ENCODE peak calls at places on chromosomes 11 and 22, in nine cellular contexts. One of them, this sample, is unnamed.

GRCh38 chr11:69899957-69900821 is 81.0 kb upstream of the FGF3 start:
- DNase-seq in OCI-LY7: no peak
- DNase-seq in suprapubic skin: no peak
- DNase-seq in CD4-positive, alpha-beta memory T cell: no peak
- DNase-seq in heart right ventricle: no peak
- DNase-seq in left ventricle myocardium inferior: no peak
- DNase-seq in pancreas: peak; percentile 44
- DNase-seq in PC-9: peak; percentile 98
- DNase-seq in heart left ventricle: peak; percentile 67
- DNase-seq in this sample: no peak

GRCh38 chr22:18152519-18152918 is 2.5 kb downstream of the USP18 start:
- DNase-seq in OCI-LY7: no peak
- DNase-seq in suprapubic skin: no peak
- DNase-seq in CD4-positive, alpha-beta memory T cell: no peak
- DNase-seq in heart right ventricle: no peak
- DNase-seq in left ventricle myocardium inferior: no peak
- DNase-seq in pancreas: no peak
- DNase-seq in PC-9: no peak
- DNase-seq in heart left ventricle: no peak
- DNase-seq in this sample: no peak

GRCh38 chr11:126172596-126173038 is 38.8 kb downstream of the RPUSD4 start:
- DNase-seq in OCI-LY7: no peak
- DNase-seq in suprapubic skin: no peak
- DNase-seq in CD4-positive, alpha-beta memory T cell: no peak
- DNase-seq in heart right ventricle: no peak
- DNase-seq in left ventricle myocardium inferior: no peak
- DNase-seq in pancreas: no peak
- DNase-seq in PC-9: no peak
- DNase-seq in heart left ventricle: no peak
- DNase-seq in this sample: no peak

GRCh38 chr11:65506770-65507485 is 8.1 kb downstream of the MALAT1 start:
- DNase-seq in OCI-LY7: peak; percentile 71
- DNase-seq in suprapubic skin: peak; percentile 62
- DNase-seq in CD4-positive, alpha-beta memory T cell: peak; percentile 72
- DNase-seq in heart right ventricle: no peak
- DNase-seq in left ventricle myocardium inferior: no peak
- DNase-seq in pancreas: no peak
- DNase-seq in PC-9: no peak
- DNase-seq in heart left ventricle: no peak
- DNase-seq in this sample: peak; percentile 42

GRCh38 chr22:48881326-48881980 is 946.2 kb downstream of the BRD1 start:
- DNase-seq in OCI-LY7: no peak
- DNase-seq in suprapubic skin: no peak
- DNase-seq in CD4-positive, alpha-beta memory T cell: no peak
- DNase-seq in heart right ventricle: no peak
- DNase-seq in left ventricle myocardium inferior: peak; percentile 4
- DNase-seq in pancreas: no peak
- DNase-seq in PC-9: no peak
- DNase-seq in heart left ventricle: no peak
- DNase-seq in this sample: no peak

GRCh38 chr11:44729718-44730117 is 3.0 kb downstream of the TSPAN18 start:
- DNase-seq in OCI-LY7: no peak
- DNase-seq in suprapubic skin: no peak
- DNase-seq in CD4-positive, alpha-beta memory T cell: no peak
- DNase-seq in heart right ventricle: no peak
- DNase-seq in left ventricle myocardium inferior: no peak
- DNase-seq in pancreas: no peak
- DNase-seq in PC-9: no peak
- DNase-seq in heart left ventricle: no peak
- DNase-seq in this sample: no peak

GRCh38 chr22:44620129-44620840 is 81.7 kb upstream of the PRR5 start:
- DNase-seq in OCI-LY7: peak; percentile 47
- DNase-seq in suprapubic skin: peak; percentile 81
- DNase-seq in CD4-positive, alpha-beta memory T cell: peak; percentile 91
- DNase-seq in heart right ventricle: peak; percentile 73
- DNase-seq in left ventricle myocardium inferior: peak; percentile 68
- DNase-seq in pancreas: peak; percentile 31
- DNase-seq in PC-9: no peak
- DNase-seq in heart left ventricle: peak; percentile 88
- DNase-seq in this sample: peak; percentile 92

GRCh38 chr11:108632041-108632440 is 32.8 kb upstream of the DDX10 start:
- DNase-seq in OCI-LY7: no peak
- DNase-seq in suprapubic skin: no peak
- DNase-seq in CD4-positive, alpha-beta memory T cell: no peak
- DNase-seq in heart right ventricle: no peak
- DNase-seq in left ventricle myocardium inferior: no peak
- DNase-seq in pancreas: no peak
- DNase-seq in PC-9: no peak
- DNase-seq in heart left ventricle: no peak
- DNase-seq in this sample: no peak

GRCh38 chr11:36719708-36720107 is 121.7 kb upstream of the RAG2 start:
- DNase-seq in OCI-LY7: no peak
- DNase-seq in suprapubic skin: no peak
- DNase-seq in CD4-positive, alpha-beta memory T cell: no peak
- DNase-seq in heart right ventricle: no peak
- DNase-seq in left ventricle myocardium inferior: no peak
- DNase-seq in pancreas: no peak
- DNase-seq in PC-9: no peak
- DNase-seq in heart left ventricle: no peak
- DNase-seq in this sample: no peak

GRCh38 chr11:44986315-44986714 is 35.6 kb upstream of the TP53I11 start:
- DNase-seq in OCI-LY7: no peak
- DNase-seq in suprapubic skin: no peak
- DNase-seq in CD4-positive, alpha-beta memory T cell: no peak
- DNase-seq in heart right ventricle: no peak
- DNase-seq in left ventricle myocardium inferior: no peak
- DNase-seq in pancreas: no peak
- DNase-seq in PC-9: no peak
- DNase-seq in heart left ventricle: no peak
- DNase-seq in this sample: no peak

GRCh38 chr11:8261921-8262551 is 1.6 kb downstream of the LMO1 start:
- DNase-seq in OCI-LY7: no peak
- DNase-seq in suprapubic skin: peak; percentile 56
- DNase-seq in CD4-positive, alpha-beta memory T cell: no peak
- DNase-seq in heart right ventricle: no peak
- DNase-seq in left ventricle myocardium inferior: no peak
- DNase-seq in pancreas: no peak
- DNase-seq in PC-9: no peak
- DNase-seq in heart left ventricle: no peak
- DNase-seq in this sample: no peak

GRCh38 chr22:50418624-50419023 is 56.2 kb downstream of the SBF1 start:
- DNase-seq in OCI-LY7: no peak
- DNase-seq in suprapubic skin: no peak
- DNase-seq in CD4-positive, alpha-beta memory T cell: no peak
- DNase-seq in heart right ventricle: no peak
- DNase-seq in left ventricle myocardium inferior: no peak
- DNase-seq in pancreas: no peak
- DNase-seq in PC-9: no peak
- DNase-seq in heart left ventricle: no peak
- DNase-seq in this sample: no peak

GRCh38 chr11:12585861-12586260 is 88.4 kb upstream of the TEAD1 start:
- DNase-seq in OCI-LY7: no peak
- DNase-seq in suprapubic skin: no peak
- DNase-seq in CD4-positive, alpha-beta memory T cell: no peak
- DNase-seq in heart right ventricle: no peak
- DNase-seq in left ventricle myocardium inferior: no peak
- DNase-seq in pancreas: no peak
- DNase-seq in PC-9: no peak
- DNase-seq in heart left ventricle: no peak
- DNase-seq in this sample: no peak

DNA sequence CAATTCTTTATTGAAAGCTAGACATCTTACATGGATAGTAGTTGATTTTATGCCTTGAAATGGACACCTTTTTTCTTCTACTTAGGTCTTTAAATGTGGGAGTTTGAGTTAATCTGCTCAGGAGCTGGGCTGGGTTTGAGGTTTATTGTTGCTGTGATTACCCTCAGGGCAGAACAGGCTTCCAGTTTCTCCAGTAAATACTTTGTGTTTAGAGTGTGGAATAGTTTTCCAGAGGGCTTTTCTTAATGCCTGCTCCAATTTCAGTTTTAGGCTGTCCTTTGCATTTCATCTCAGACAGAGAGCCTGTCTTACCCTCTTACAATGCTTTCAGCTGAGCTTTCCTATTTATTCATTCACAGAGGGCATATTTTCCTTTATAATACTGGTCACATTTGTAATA is 69.9 kb upstream of the ADORA2A start:
- DNase-seq in OCI-LY7: no peak
- DNase-seq in suprapubic skin: no peak
- DNase-seq in CD4-positive, alpha-beta memory T cell: no peak
- DNase-seq in heart right ventricle: no peak
- DNase-seq in left ventricle myocardium inferior: no peak
- DNase-seq in pancreas: no peak
- DNase-seq in PC-9: no peak
- DNase-seq in heart left ventricle: no peak
- DNase-seq in this sample: no peak
- H3K36me3 ChIP-seq in OCI-LY7: peaks cover 88% of the 10 kb centered on the region
- H3K36me3 ChIP-seq in suprapubic skin: peaks cover 35% of the 10 kb centered on the region
- H3K36me3 ChIP-seq in CD4-positive, alpha-beta memory T cell: peaks cover 5% of the 10 kb centered on the region
- H3K36me3 ChIP-seq in heart right ventricle: peaks cover 87% of the 10 kb centered on the region
- H3K36me3 ChIP-seq in left ventricle myocardium inferior: peaks cover 29% of the 10 kb centered on the region
- H3K36me3 ChIP-seq in pancreas: no peaks in the 10 kb centered on the region
- H3K36me3 ChIP-seq in PC-9: peaks cover 20% of the 10 kb centered on the region
- H3K36me3 ChIP-seq in heart left ventricle: peaks cover 73% of the 10 kb centered on the region
- H3K36me3 ChIP-seq in this sample: peaks cover 45% of the 10 kb centered on the region

GRCh38 chr22:39081557-39081956 is 4.5 kb downstream of the APOBEC3G start:
- DNase-seq in OCI-LY7: no peak
- DNase-seq in suprapubic skin: no peak
- DNase-seq in CD4-positive, alpha-beta memory T cell: no peak
- DNase-seq in heart right ventricle: no peak
- DNase-seq in left ventricle myocardium inferior: no peak
- DNase-seq in pancreas: no peak
- DNase-seq in PC-9: no peak
- DNase-seq in heart left ventricle: no peak
- DNase-seq in this sample: no peak

GRCh38 chr22:39077513-39077840 is 402 bp downstream of the APOBEC3G start:
- DNase-seq in OCI-LY7: no peak
- DNase-seq in suprapubic skin: no peak
- DNase-seq in CD4-positive, alpha-beta memory T cell: no peak
- DNase-seq in heart right ventricle: no peak
- DNase-seq in left ventricle myocardium inferior: no peak
- DNase-seq in pancreas: no peak
- DNase-seq in PC-9: no peak
- DNase-seq in heart left ventricle: no peak
- DNase-seq in this sample: no peak

GRCh38 chr22:39080993-39081513 is 4.0 kb downstream of the APOBEC3G start:
- DNase-seq in OCI-LY7: no peak
- DNase-seq in suprapubic skin: no peak
- DNase-seq in CD4-positive, alpha-beta memory T cell: no peak
- DNase-seq in heart right ventricle: no peak
- DNase-seq in left ventricle myocardium inferior: no peak
- DNase-seq in pancreas: no peak
- DNase-seq in PC-9: no peak
- DNase-seq in heart left ventricle: no peak
- DNase-seq in this sample: no peak

GRCh38 chr22:39078329-39078728 is 1.3 kb downstream of the APOBEC3G start:
- DNase-seq in OCI-LY7: no peak
- DNase-seq in suprapubic skin: no peak
- DNase-seq in CD4-positive, alpha-beta memory T cell: no peak
- DNase-seq in heart right ventricle: no peak
- DNase-seq in left ventricle myocardium inferior: no peak
- DNase-seq in pancreas: no peak
- DNase-seq in PC-9: no peak
- DNase-seq in heart left ventricle: no peak
- DNase-seq in this sample: no peak

GRCh38 chr22:39080052-39080762 is 3.1 kb downstream of the APOBEC3G start:
- DNase-seq in OCI-LY7: no peak
- DNase-seq in suprapubic skin: no peak
- DNase-seq in CD4-positive, alpha-beta memory T cell: peak; percentile 78
- DNase-seq in heart right ventricle: no peak
- DNase-seq in left ventricle myocardium inferior: no peak
- DNase-seq in pancreas: no peak
- DNase-seq in PC-9: no peak
- DNase-seq in heart left ventricle: no peak
- DNase-seq in this sample: no peak
- H3K4me3 ChIP-seq in OCI-LY7: no peak overlapping the region
- H3K4me3 ChIP-seq in suprapubic skin: no peak overlapping the region
- H3K4me3 ChIP-seq in CD4-positive, alpha-beta memory T cell: no peak overlapping the region
- H3K4me3 ChIP-seq in heart right ventricle: no peak overlapping the region
- H3K4me3 ChIP-seq in left ventricle myocardium inferior: no peak overlapping the region
- H3K4me3 ChIP-seq in pancreas: no peak overlapping the region
- H3K4me3 ChIP-seq in PC-9: no peak overlapping the region
- H3K4me3 ChIP-seq in heart left ventricle: no peak overlapping the region
- H3K4me3 ChIP-seq in this sample: no peak overlapping the region

DNA sequence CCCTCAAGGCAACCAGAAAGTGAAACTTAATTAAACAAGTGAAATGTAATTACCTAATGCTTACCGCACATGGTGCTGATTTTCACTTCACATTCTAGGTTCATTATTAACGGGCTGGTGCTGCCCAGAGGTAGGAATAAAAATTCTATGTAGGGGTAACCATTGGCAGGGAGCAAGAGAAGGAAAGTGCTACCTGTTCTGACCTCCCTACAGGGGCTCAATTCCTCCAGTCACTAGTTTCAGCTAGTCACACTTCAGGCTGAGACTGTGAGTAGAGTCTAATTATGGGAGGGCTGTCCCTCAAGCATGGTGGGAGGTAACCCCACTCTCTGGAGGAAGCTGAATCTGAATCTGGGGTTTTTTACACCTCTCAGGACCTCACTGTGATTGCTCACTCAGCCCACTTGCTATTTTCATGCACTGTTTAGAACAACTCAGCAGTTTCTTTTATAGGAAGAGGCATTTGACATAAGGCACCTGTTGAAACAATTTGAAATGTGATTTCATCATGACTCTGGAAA is 75.4 kb downstream of the MAML2 start:
- DNase-seq in OCI-LY7: peak; percentile 31
- DNase-seq in suprapubic skin: no peak
- DNase-seq in CD4-positive, alpha-beta memory T cell: peak; percentile 71
- DNase-seq in heart right ventricle: no peak
- DNase-seq in left ventricle myocardium inferior: no peak
- DNase-seq in pancreas: no peak
- DNase-seq in PC-9: peak; percentile 44
- DNase-seq in heart left ventricle: no peak
- DNase-seq in this sample: peak; percentile 49
- H3K27ac ChIP-seq in OCI-LY7: no peak overlapping the region
- H3K27ac ChIP-seq in suprapubic skin: peak overlapping the region; percentile 39
- H3K27ac ChIP-seq in CD4-positive, alpha-beta memory T cell: peak overlapping the region; percentile 68
- H3K27ac ChIP-seq in heart right ventricle: peak overlapping the region; percentile 18
- H3K27ac ChIP-seq in left ventricle myocardium inferior: peak overlapping the region; percentile 56
- H3K27ac ChIP-seq in pancreas: peak overlapping the region; percentile 62
- H3K27ac ChIP-seq in PC-9: peak overlapping the region; percentile 51
- H3K27ac ChIP-seq in heart left ventricle: no peak overlapping the region
- H3K27ac ChIP-seq in this sample: peak overlapping the region; percentile 75

GRCh38 chr11:33867566-33867965 is 24.3 kb downstream of the LMO2 start:
- DNase-seq in OCI-LY7: no peak
- DNase-seq in suprapubic skin: no peak
- DNase-seq in CD4-positive, alpha-beta memory T cell: no peak
- DNase-seq in heart right ventricle: no peak
- DNase-seq in left ventricle myocardium inferior: no peak
- DNase-seq in pancreas: no peak
- DNase-seq in PC-9: no peak
- DNase-seq in heart left ventricle: no peak
- DNase-seq in this sample: no peak
- H3K36me3 ChIP-seq in OCI-LY7: no peaks in the 10 kb centered on the region
- H3K36me3 ChIP-seq in suprapubic skin: no peaks in the 10 kb centered on the region
- H3K36me3 ChIP-seq in CD4-positive, alpha-beta memory T cell: no peaks in the 10 kb centered on the region
- H3K36me3 ChIP-seq in heart right ventricle: no peaks in the 10 kb centered on the region
- H3K36me3 ChIP-seq in left ventricle myocardium inferior: no peaks in the 10 kb centered on the region
- H3K36me3 ChIP-seq in pancreas: no peaks in the 10 kb centered on the region
- H3K36me3 ChIP-seq in PC-9: no peaks in the 10 kb centered on the region
- H3K36me3 ChIP-seq in heart left ventricle: no peaks in the 10 kb centered on the region
- H3K36me3 ChIP-seq in this sample: no peaks in the 10 kb centered on the region

This sample was measured in CD4-positive, CD25-positive, alpha-beta regulatory T cell.